ENCODE peak calls at places on chromosomes 4 and X, in four cellular contexts. R, Z, Q and V are unnamed samples.

GRCh38 chr4:41256740-41257256 is at the start of gene UCHL1:
- DNase-seq in R (no peak), Q (no peak), Z (no peak), V (peak)

GRCh38 chrX:23435108-23435507 is 100.5 kb downstream of the PTCHD1 start:
- DNase-seq in Z (no peak), R (no peak), Q (no peak), V (no peak)

GRCh38 chr4:142435599-142436235 is 410.4 kb downstream of the INPP4B start:
- DNase-seq in Q (no peak), Z (no peak), R (no peak), V (no peak)

GRCh38 chr4:6270691-6271121 is 1.1 kb downstream of the WFS1 start:
- DNase-seq in Z (no peak), Q (no peak), R (no peak), V (no peak)

GRCh38 chrX:134753185-134754008 is 95.1 kb upstream of the PLAC1 start:
- DNase-seq in R (peak), Z (peak), Q (no peak), V (no peak)

GRCh38 chr4:183987987-183988392 is 82.9 kb downstream of the STOX2 start:
- DNase-seq in Z (peak), R (peak), Q (no peak), V (peak)

GRCh38 chr4:162061214-162061613 is 102.6 kb downstream of the FSTL5 start:
- DNase-seq in R (no peak), Q (no peak), Z (no peak), V (no peak)

GRCh38 chr4:39259571-39260330 is 77.4 kb downstream of the WDR19 start:
- DNase-seq in R (no peak), Q (no peak), Z (no peak), V (no peak)

GRCh38 chr4:40434126-40434692 is 99.1 kb downstream of the CHRNA9 start:
- DNase-seq in Z (no peak), Q (no peak), R (no peak), V (no peak)

GRCh38 chrX:71998836-71999509 is 88.3 kb downstream of the NHSL2 start:
- DNase-seq in R (peak), Q (no peak), Z (peak), V (peak)

GRCh38 chr4:168584321-168584771 is 87.5 kb downstream of the PALLD start:
- DNase-seq in Z (no peak), R (no peak), Q (no peak), V (no peak)

GRCh38 chr4:19455196-19455595 is 796.5 kb upstream of the SLIT2 start:
- DNase-seq in R (peak), Q (no peak), Z (no peak), V (no peak)

GRCh38 chrX:43969504-43970501 is 3.4 kb downstream of the NDP start:
- DNase-seq in Z (no peak), Q (no peak), R (no peak), V (no peak)

DNA sequence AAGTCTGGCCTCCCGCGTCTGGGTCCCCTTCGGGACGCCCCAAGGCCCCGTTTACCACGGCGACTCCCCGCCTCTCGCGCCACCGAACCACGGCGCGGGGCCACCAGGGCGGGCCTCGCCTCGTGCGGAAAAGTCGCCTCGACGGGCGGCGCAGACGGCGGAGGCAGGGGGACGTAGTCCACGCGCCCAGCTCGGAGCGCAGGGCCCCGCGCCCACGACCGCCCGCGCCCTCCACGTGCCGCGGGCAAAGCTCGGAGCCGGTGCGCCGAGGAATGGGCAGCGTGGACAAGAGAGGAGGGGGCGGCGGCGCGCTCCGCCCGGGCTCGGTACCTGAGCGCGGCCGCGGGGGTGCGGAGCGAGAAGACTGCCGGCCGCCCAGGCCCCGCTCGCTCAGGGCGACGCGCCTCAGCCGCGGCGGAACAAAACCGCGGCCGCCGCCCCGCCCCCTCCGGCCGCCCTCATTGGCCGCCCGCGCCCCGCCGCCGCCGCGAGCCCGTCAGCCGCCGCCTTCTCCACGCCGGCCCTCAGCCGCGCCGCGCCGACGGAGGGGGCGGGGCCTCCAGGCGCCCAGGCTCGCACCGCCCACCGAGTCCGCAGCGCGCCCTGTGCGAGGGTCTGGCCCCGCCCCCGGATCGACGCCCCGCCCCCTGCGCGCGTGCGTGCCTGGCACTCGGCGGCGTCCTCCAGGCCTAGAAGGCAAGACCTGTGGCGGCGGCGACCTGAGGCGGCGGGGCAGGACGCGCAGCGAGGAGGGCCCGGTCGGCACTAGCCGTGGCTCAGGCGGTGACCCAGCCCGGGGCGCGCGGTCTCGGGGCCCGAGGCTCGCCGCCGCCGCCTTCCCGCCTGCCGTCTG is at the start of gene FAM53A:
- DNase-seq in Z (peak), Q (peak), R (peak), V (peak)
- TF ChIP-seq POLR2AphosphoS5 in Z (no peak), Q (peak), R (peak), V (no peak)

DNA sequence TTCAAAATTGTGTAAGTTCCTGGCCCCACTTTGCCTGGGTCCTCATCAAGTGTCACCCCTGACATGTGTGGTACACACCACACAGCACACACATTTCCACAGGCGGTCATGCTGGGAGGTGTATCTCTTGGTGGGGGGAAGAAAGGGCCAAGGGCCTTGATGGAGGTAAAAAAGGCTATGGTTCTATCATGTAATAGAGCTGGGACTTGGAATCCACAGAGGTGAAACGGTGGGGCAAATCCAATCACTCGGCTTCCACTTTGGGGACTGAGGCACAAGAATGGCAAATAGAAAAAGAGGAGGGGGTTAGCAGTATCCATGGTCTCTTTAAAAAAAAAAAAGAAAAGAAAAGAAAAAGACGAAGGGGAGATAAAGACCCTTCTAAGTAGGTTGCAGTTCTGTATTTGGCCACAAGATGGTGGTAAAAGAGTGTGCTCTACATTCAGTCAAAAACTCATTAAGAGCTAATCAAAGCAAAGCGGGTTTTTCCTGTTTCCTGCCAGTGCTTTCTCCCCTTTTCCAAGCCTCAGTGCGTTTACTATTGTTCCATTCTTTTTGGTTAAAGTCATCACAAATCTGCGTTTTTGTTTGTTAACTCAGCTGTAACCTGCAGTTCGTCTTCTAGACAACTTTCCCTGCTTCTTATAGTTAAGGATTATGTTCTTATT is 37.0 kb upstream of the ATP6AP2 start:
- DNase-seq in R (peak), Z (peak), Q (peak), V (peak)
- TF ChIP-seq NFIC in R (no peak), Z (no peak), Q (no peak), V (no peak)

GRCh38 chr4:81522711-81523110 is 51.0 kb upstream of the RASGEF1B start:
- DNase-seq in Q (no peak), Z (no peak), R (no peak), V (no peak)

GRCh38 chr4:81521708-81522107 is 50.0 kb upstream of the RASGEF1B start:
- DNase-seq in Z (no peak), R (no peak), Q (no peak), V (no peak)

GRCh38 chr4:81527115-81527514 is 55.4 kb upstream of the RASGEF1B start:
- DNase-seq in Q (no peak), R (no peak), Z (no peak), V (no peak)

GRCh38 chr4:81527709-81528108 is 56.0 kb upstream of the RASGEF1B start:
- DNase-seq in Q (no peak), Z (no peak), R (no peak), V (no peak)

GRCh38 chr4:81523672-81524436 is 52.1 kb upstream of the RASGEF1B start:
- DNase-seq in R (no peak), Z (no peak), Q (no peak), V (no peak)
- TF ChIP-seq POLR2AphosphoS5 in R (no peak), Z (no peak), Q (no peak), V (no peak)

GRCh38 chr4:77956917-77957316 is 94.3 kb downstream of the MRPL1 start:
- DNase-seq in Q (no peak), Z (no peak), R (no peak), V (no peak)

GRCh38 chr4:77960367-77960766 is 96.8 kb upstream of the FRAS1 start:
- DNase-seq in Z (no peak), Q (no peak), R (peak), V (no peak)

GRCh38 chr4:77963005-77963404 is 94.1 kb upstream of the FRAS1 start:
- DNase-seq in R (no peak), Q (no peak), Z (no peak), V (no peak)

GRCh38 chr4:77958897-77959296 is 96.3 kb downstream of the MRPL1 start:
- DNase-seq in Q (no peak), R (no peak), Z (no peak), V (no peak)

DNA sequence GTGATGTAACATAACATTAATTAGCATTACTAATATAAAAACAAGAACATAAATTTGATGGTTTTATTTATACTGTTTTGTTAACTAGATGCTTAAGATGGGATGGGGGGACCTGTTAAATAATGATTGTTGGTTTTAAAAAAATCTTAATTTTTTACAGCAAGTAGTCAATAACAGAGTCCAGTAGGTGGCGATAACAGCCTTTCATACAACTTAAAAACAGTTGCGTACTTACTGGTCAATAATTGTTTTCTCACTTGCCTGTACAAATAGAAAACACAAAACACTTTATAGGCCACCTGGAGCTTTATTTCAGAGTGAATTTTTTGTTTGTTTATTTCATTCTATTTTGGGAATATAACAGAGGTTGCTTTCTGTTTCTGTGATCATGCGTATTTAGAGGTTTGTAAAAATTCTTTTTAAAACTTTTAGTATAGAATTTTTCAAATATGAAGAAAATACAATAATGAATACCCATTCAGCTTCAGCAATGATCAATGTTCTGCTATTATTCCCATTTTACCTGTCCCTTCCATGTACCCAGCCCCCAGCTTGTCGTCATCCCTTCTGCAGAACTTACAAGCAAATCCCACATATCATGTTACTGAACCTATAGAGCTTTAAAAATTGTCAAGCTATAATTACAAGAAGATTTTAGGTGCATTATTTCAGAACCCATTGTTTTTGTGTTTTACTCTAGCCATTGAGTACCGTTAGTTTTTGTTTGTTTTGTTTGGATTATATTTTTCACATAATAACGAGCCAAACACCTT is 97.1 kb downstream of the MRPL1 start:
- DNase-seq in R (peak), Z (peak), Q (peak), V (peak)
- TF ChIP-seq NFIC in R (no peak), Z (no peak), Q (no peak), V (no peak)

GRCh38 chrX:119693032-119693995 is at the start of gene SEPTIN6:
- DNase-seq in Z (peak), R (peak), Q (no peak), V (peak)

GRCh38 chrX:119690921-119691716 is 1.8 kb downstream of the SEPTIN6 start:
- DNase-seq in R (peak), Z (no peak), Q (no peak), V (peak)

GRCh38 chrX:119694601-119695534 is 1.9 kb upstream of the SEPTIN6 start:
- DNase-seq in R (no peak), Z (peak), Q (no peak), V (peak)

GRCh38 chrX:119693996-119694451 is 1.1 kb upstream of the SEPTIN6 start:
- DNase-seq in R (no peak), Z (no peak), Q (no peak), V (peak)

DNA sequence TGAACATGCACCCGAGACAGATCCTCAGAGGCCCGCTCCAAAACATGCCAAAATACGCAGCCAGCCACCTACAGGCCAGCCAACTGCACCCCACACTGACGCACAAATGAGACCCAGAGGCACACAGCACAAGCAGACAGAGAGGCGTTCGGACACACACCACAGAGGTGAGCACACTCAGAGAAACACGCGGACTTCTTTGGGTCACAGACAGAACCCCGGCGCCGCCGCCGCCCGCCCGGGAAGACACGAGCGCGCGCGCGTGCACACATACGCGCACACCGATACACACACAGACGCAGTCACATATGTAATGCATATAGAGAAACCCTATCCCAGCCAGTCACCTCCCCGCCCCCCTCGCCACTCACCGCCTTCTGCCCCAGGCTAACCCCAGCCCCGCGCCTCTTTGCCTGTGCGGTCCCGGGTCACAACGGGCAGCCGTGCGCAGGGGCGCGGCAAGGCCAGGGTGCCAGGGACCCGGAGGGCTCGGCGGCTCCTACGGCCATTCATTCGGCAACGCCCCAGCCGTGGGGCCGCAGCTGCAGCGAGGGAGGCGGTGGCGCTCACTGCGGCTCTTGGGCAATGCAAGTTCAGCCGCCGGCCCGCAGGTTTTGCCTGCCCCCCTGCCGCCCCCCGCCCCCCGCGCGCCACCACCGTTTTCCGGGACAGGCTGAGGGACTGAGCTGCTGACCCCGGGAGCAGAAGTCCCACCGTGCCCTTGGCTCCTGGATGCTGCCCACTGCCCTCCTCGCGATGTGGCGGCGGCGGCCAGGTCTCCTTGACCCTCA is 532 bp downstream of the SEPTIN6 start:
- DNase-seq in Q (no peak), R (peak), Z (no peak), V (peak)
- TF ChIP-seq POLR2AphosphoS5 in Q (no peak), R (no peak), Z (no peak), V (no peak)

GRCh38 chrX:57918750-57919436 is 8.6 kb upstream of the ZXDA start:
- DNase-seq in Q (no peak), Z (peak), R (peak), V (peak)
- TF ChIP-seq NFIC in Q (no peak), Z (no peak), R (no peak), V (no peak)

GRCh38 chrX:119990409-119990994 is 47.0 kb upstream of the NKAP start:
- DNase-seq in Q (no peak), Z (no peak), R (no peak), V (no peak)

GRCh38 chrX:119984652-119985051 is 41.1 kb upstream of the NKAP start:
- DNase-seq in Z (no peak), R (no peak), Q (no peak), V (no peak)

GRCh38 chrX:119986203-119986602 is 42.7 kb upstream of the NKAP start:
- DNase-seq in R (no peak), Q (no peak), Z (no peak), V (no peak)

GRCh38 chrX:119990995-119991787 is 47.6 kb upstream of the NKAP start:
- DNase-seq in R (no peak), Q (no peak), Z (no peak), V (peak)

DNA sequence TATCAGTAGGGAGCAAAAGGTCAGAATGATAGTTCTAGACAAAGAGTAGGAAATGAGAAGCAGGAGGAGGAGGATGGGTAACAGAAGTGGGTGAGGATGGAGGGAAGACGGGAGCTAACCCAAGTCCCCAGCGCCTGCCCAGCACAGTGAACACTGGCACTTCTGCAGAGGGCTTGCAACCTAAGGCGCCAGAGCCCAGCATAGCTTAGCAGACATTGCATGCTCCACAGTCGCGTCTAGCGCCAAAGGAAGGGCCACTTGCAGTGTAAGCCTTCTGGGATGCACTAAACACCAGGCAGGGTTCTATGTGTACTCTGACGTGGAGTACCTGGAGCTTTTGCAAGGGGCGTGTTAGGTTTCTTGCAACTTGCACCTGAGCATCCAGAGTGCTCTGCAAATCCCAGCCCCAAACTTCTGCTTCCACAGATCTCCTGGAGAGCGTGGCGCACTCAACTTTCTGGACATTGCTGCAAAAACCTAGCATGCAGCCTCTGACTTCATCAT is 46.4 kb upstream of the NKAP start:
- DNase-seq in Q (no peak), Z (no peak), R (no peak), V (no peak)
- TF ChIP-seq POLR2AphosphoS5 in Q (no peak), Z (no peak), R (no peak), V (no peak)

DNA sequence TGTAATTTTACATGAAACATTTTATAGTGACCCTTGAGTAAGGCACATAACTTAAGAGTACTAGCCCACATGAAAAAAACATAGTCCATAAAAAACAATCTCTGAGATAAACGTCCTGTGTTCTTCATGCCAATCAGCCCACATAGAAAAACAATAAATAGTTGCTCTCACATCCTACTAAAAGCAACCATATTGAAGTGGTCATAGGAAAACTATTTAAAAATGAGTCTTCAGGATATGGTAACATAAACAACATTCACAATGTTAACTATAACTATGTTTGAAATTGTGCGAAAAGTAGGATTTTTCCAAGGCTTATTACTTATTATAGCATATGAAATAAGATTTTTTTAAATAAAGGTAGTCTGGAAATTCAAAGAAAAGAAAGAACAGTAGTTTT is 77.1 kb upstream of the EPHA5 start:
- DNase-seq in Q (no peak), R (no peak), Z (no peak), V (no peak)
- TF ChIP-seq NFIC in Q (no peak), R (no peak), Z (no peak), V (no peak)

DNA sequence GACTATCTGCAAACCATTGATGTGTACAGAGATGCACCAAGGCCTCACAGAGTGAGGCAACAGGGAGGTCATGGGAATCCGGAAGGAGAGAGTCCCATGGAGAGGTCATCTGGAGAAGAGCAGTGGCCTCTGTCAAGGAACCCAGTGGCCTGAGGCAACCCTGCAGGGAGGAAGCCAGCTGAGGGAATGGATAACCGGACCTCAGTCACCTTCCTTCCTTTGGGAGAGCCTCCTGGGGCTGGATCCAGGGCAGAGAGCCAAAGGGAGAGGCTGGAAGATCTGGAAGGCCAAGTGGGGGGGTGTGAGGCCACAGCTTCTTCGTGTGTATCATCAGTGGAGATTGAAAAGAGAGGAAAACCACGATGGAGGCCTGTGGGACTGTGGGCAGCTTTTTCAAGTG is 24.3 kb upstream of the CD38 start:
- DNase-seq in Q (no peak), R (no peak), Z (no peak), V (no peak)
- TF ChIP-seq POLR2AphosphoS5 in Q (no peak), R (no peak), Z (no peak), V (no peak)